ENCODE peak calls at places on chromosomes 11 and 22, in seven cellular contexts. One of them, this sample, is unnamed.
A peak's percentile ranks its signal among the peaks of the same experiment; 100 is the strongest.

GRCh38 chr11:79174045-79175008 is 266.5 kb downstream of the TENM4 start:
- DNase-seq in H1: peak; percentile 50
- DNase-seq in heart left ventricle: no peak
- DNase-seq in suprapubic skin: no peak
- DNase-seq in upper lobe of left lung: no peak
- DNase-seq in HCT116: no peak
- DNase-seq in A549: no peak
- DNase-seq in this sample: no peak

GRCh38 chr22:37896181-37896592 is 9.9 kb upstream of the MICALL1 start:
- DNase-seq in H1: no peak
- DNase-seq in heart left ventricle: no peak
- DNase-seq in suprapubic skin: no peak
- DNase-seq in upper lobe of left lung: no peak
- DNase-seq in HCT116: no peak
- DNase-seq in A549: no peak
- DNase-seq in this sample: no peak

GRCh38 chr11:96309001-96309642 is 33.9 kb downstream of the MAML2 start:
- DNase-seq in H1: no peak
- DNase-seq in heart left ventricle: no peak
- DNase-seq in suprapubic skin: no peak
- DNase-seq in upper lobe of left lung: no peak
- DNase-seq in HCT116: no peak
- DNase-seq in A549: no peak
- DNase-seq in this sample: no peak

GRCh38 chr11:32316846-32317525 is 118.4 kb downstream of the WT1 start:
- DNase-seq in H1: no peak
- DNase-seq in heart left ventricle: no peak
- DNase-seq in suprapubic skin: no peak
- DNase-seq in upper lobe of left lung: no peak
- DNase-seq in HCT116: no peak
- DNase-seq in A549: no peak
- DNase-seq in this sample: no peak

GRCh38 chr11:17724020-17724908 is 4.9 kb downstream of the MYOD1 start:
- DNase-seq in H1: no peak
- DNase-seq in heart left ventricle: no peak
- DNase-seq in suprapubic skin: no peak
- DNase-seq in upper lobe of left lung: no peak
- DNase-seq in HCT116: no peak
- DNase-seq in A549: no peak
- DNase-seq in this sample: no peak

GRCh38 chr11:12430912-12431311 is 53.5 kb downstream of the PARVA start:
- DNase-seq in H1: no peak
- DNase-seq in heart left ventricle: peak; percentile 51
- DNase-seq in suprapubic skin: peak; percentile 78
- DNase-seq in upper lobe of left lung: no peak
- DNase-seq in HCT116: no peak
- DNase-seq in A549: peak; percentile 29
- DNase-seq in this sample: no peak

GRCh38 chr11:68960299-68961071 is 20.3 kb downstream of the MRGPRD start:
- DNase-seq in H1: no peak
- DNase-seq in heart left ventricle: no peak
- DNase-seq in suprapubic skin: no peak
- DNase-seq in upper lobe of left lung: peak; percentile 69
- DNase-seq in HCT116: no peak
- DNase-seq in A549: no peak
- DNase-seq in this sample: no peak

GRCh38 chr11:16881074-16881709 is 133.0 kb downstream of the PLEKHA7 start:
- DNase-seq in H1: no peak
- DNase-seq in heart left ventricle: peak; percentile 67
- DNase-seq in suprapubic skin: no peak
- DNase-seq in upper lobe of left lung: no peak
- DNase-seq in HCT116: no peak
- DNase-seq in A549: no peak
- DNase-seq in this sample: no peak

GRCh38 chr11:95360382-95360781 is 129.4 kb upstream of the SESN3 start:
- DNase-seq in H1: no peak
- DNase-seq in heart left ventricle: no peak
- DNase-seq in suprapubic skin: no peak
- DNase-seq in upper lobe of left lung: no peak
- DNase-seq in HCT116: no peak
- DNase-seq in A549: no peak
- DNase-seq in this sample: no peak

GRCh38 chr11:116853461-116854073 is 16.1 kb upstream of the APOA1 start:
- DNase-seq in H1: no peak
- DNase-seq in heart left ventricle: no peak
- DNase-seq in suprapubic skin: no peak
- DNase-seq in upper lobe of left lung: no peak
- DNase-seq in HCT116: peak; percentile 34
- DNase-seq in A549: no peak
- DNase-seq in this sample: no peak

GRCh38 chr22:17337639-17338038 is 31.6 kb upstream of the CECR2 start:
- DNase-seq in H1: no peak
- DNase-seq in heart left ventricle: no peak
- DNase-seq in suprapubic skin: no peak
- DNase-seq in upper lobe of left lung: no peak
- DNase-seq in HCT116: no peak
- DNase-seq in A549: no peak
- DNase-seq in this sample: no peak

GRCh38 chr11:61760946-61761345 is 8.5 kb downstream of the MYRF start:
- DNase-seq in H1: no peak
- DNase-seq in heart left ventricle: no peak
- DNase-seq in suprapubic skin: no peak
- DNase-seq in upper lobe of left lung: peak; percentile 52
- DNase-seq in HCT116: no peak
- DNase-seq in A549: no peak
- DNase-seq in this sample: no peak
- H3K27ac ChIP-seq in H1: no peak overlapping the region
- H3K27ac ChIP-seq in heart left ventricle: no peak overlapping the region
- H3K27ac ChIP-seq in suprapubic skin: no peak overlapping the region
- H3K27ac ChIP-seq in upper lobe of left lung: no peak overlapping the region
- H3K27ac ChIP-seq in HCT116: no peak overlapping the region
- H3K27ac ChIP-seq in A549: peak overlapping the region; percentile 26
- H3K27ac ChIP-seq in this sample: no peak overlapping the region

DNA sequence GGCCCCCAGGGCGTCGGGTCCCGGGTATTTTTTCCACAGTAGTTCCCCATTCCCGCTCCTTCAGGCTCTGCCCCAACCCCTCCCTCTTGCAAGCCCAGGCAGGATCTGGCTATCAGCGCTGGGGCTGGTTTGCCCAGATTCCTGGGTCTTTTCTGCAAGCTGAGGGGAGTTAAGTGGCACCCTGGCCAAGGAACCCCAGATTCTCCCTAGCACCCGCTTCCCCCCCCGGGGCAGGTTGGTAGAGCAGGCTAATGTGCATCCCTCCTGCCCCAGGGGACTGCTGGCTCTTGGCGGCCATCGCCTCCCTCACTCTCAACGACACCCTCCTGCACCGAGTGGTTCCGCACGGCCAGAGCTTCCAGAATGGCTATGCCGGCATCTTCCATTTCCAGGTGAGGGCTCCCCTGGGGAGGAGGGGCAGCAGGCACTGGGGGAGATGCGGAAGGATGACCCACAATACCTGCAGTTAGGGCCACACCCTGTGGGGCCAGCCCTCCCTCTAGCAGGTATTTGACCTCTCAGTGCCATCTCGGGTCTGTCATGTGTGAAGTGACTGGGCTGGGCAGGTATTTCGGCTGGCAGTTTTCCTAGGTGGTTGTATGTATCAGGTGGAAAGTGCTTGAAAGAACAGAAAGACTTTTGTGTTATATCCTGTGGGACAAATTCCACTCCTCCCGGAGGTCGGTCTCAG is 1.6 kb downstream of the CAPN1 start:
- DNase-seq in H1: no peak
- DNase-seq in heart left ventricle: no peak
- DNase-seq in suprapubic skin: no peak
- DNase-seq in upper lobe of left lung: no peak
- DNase-seq in HCT116: peak; percentile 37
- DNase-seq in A549: no peak
- DNase-seq in this sample: no peak
- TF ChIP-seq POLR2A in H1: no peak
- TF ChIP-seq POLR2A in heart left ventricle: no peak
- TF ChIP-seq POLR2A in suprapubic skin: no peak
- TF ChIP-seq POLR2A in upper lobe of left lung: no peak
- TF ChIP-seq POLR2A in HCT116: no peak
- TF ChIP-seq POLR2A in A549: no peak
- TF ChIP-seq POLR2A in this sample: no peak

DNA sequence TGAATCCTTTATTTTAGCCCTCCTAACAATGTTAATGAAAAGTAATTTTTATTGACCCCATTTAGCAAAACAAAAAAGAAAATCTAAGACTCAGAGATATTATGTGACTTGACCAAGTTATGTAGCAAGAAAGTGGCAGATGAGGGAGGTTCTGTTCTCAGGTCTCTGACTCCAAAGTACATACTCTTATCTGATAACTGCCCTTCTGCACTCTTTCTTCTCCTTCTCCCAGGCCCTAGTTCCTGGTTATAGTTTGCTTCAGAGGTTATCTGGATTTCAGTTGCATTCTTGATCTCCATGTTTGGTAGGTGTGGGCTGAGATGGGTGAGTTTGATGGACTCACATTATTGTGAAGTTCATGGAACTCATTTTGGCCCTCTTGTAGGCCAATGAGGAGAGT is 4.5 kb downstream of the OR9Q2 start:
- DNase-seq in H1: no peak
- DNase-seq in heart left ventricle: no peak
- DNase-seq in suprapubic skin: no peak
- DNase-seq in upper lobe of left lung: no peak
- DNase-seq in HCT116: no peak
- DNase-seq in A549: no peak
- DNase-seq in this sample: no peak
- H3K27ac ChIP-seq in H1: no peak overlapping the region
- H3K27ac ChIP-seq in heart left ventricle: no peak overlapping the region
- H3K27ac ChIP-seq in suprapubic skin: no peak overlapping the region
- H3K27ac ChIP-seq in upper lobe of left lung: no peak overlapping the region
- H3K27ac ChIP-seq in HCT116: no peak overlapping the region
- H3K27ac ChIP-seq in A549: no peak overlapping the region
- H3K27ac ChIP-seq in this sample: no peak overlapping the region

GRCh38 chr11:85949798-85950197 is 94.6 kb downstream of the CCDC83 start:
- DNase-seq in H1: no peak
- DNase-seq in heart left ventricle: no peak
- DNase-seq in suprapubic skin: no peak
- DNase-seq in upper lobe of left lung: no peak
- DNase-seq in HCT116: no peak
- DNase-seq in A549: no peak
- DNase-seq in this sample: no peak

GRCh38 chr11:85953491-85954143 is 98.4 kb downstream of the CCDC83 start:
- DNase-seq in H1: no peak
- DNase-seq in heart left ventricle: no peak
- DNase-seq in suprapubic skin: no peak
- DNase-seq in upper lobe of left lung: no peak
- DNase-seq in HCT116: no peak
- DNase-seq in A549: no peak
- DNase-seq in this sample: no peak

GRCh38 chr11:85950317-85951048 is 95.3 kb downstream of the CCDC83 start:
- DNase-seq in H1: no peak
- DNase-seq in heart left ventricle: no peak
- DNase-seq in suprapubic skin: no peak
- DNase-seq in upper lobe of left lung: no peak
- DNase-seq in HCT116: no peak
- DNase-seq in A549: no peak
- DNase-seq in this sample: no peak

GRCh38 chr11:85951049-85951405 is 95.8 kb downstream of the CCDC83 start:
- DNase-seq in H1: no peak
- DNase-seq in heart left ventricle: no peak
- DNase-seq in suprapubic skin: no peak
- DNase-seq in upper lobe of left lung: no peak
- DNase-seq in HCT116: no peak
- DNase-seq in A549: no peak
- DNase-seq in this sample: no peak

GRCh38 chr11:85951428-85952107 is 96.4 kb downstream of the CCDC83 start:
- DNase-seq in H1: no peak
- DNase-seq in heart left ventricle: no peak
- DNase-seq in suprapubic skin: no peak
- DNase-seq in upper lobe of left lung: no peak
- DNase-seq in HCT116: no peak
- DNase-seq in A549: no peak
- DNase-seq in this sample: no peak
- TF ChIP-seq POLR2A in H1: no peak
- TF ChIP-seq POLR2A in heart left ventricle: no peak
- TF ChIP-seq POLR2A in suprapubic skin: no peak
- TF ChIP-seq POLR2A in upper lobe of left lung: no peak
- TF ChIP-seq POLR2A in HCT116: no peak
- TF ChIP-seq POLR2A in A549: no peak
- TF ChIP-seq POLR2A in this sample: no peak

DNA sequence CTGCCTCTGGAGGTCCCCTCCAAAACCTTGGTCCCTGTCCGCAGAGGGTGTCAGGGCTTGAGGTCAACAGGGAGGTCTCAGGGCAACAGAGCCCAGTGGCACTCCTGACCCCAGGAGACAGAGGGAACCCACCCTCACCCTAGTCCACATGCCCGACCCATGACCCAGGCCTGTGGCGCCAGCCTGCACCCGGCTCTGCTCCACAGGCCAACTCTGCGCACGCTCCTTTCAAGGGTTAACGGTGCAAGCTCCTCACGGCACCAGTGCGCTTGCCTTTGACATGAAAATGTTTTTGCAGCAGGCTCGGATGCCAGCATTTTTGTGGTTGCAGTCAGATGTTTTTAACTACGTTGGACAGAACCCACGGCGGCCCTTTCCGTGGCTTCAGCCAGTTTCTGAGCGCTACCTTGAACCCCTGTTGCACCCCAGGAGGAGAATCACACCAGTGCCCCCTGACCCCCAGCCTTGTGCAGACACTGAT is 68.6 kb downstream of the CDKN1C start:
- DNase-seq in H1: no peak
- DNase-seq in heart left ventricle: no peak
- DNase-seq in suprapubic skin: no peak
- DNase-seq in upper lobe of left lung: peak; percentile 49
- DNase-seq in HCT116: no peak
- DNase-seq in A549: no peak
- DNase-seq in this sample: no peak
- H3K27ac ChIP-seq in H1: no peak overlapping the region
- H3K27ac ChIP-seq in heart left ventricle: no peak overlapping the region
- H3K27ac ChIP-seq in suprapubic skin: no peak overlapping the region
- H3K27ac ChIP-seq in upper lobe of left lung: no peak overlapping the region
- H3K27ac ChIP-seq in HCT116: no peak overlapping the region
- H3K27ac ChIP-seq in A549: no peak overlapping the region
- H3K27ac ChIP-seq in this sample: peak overlapping the region; percentile 59

DNA sequence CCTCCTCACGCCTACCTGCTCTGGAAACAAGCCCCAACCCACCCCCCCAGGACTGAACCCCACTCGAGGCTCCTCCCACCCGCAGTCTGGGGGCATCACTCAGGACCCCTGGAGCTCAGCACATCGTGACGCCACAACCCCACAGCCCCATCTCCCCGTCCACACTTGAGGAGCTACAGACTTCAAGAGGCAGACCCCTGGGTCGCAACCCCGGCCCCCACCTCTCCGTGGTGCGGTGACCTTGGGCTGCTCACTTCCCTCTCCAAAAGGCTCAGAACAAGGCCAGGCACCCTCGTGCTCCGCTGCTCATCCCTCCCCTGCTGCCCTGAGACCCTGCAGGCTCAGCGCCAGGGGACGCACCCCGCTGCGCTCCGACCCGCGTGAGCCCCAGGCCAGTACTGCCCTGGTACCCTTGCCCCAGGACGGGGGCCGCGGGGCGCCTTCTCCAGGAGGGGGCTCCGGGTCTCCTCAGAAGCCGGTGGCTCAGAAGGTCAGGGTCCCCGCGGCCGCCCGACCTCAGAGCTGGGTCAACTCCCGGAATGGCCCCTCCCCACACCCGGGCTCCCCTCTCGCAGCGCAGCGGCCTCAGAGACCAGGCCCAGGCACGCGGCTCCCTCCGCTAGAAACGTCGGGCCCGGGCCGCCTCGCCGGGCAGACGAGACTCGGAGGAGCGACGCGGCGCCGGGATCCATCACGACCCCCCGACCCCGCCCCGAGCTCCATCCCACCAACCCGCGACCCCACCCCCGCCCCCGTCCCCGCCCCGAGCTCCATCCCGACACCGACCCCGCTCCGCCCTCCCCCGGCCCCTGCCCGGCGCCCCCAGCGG is 614 bp downstream of the GATD1 start:
- DNase-seq in H1: no peak
- DNase-seq in heart left ventricle: peak; percentile 32
- DNase-seq in suprapubic skin: peak; percentile 74
- DNase-seq in upper lobe of left lung: peak; percentile 88
- DNase-seq in HCT116: no peak
- DNase-seq in A549: no peak
- DNase-seq in this sample: no peak
- TF ChIP-seq POLR2A in H1: no peak
- TF ChIP-seq POLR2A in heart left ventricle: no peak
- TF ChIP-seq POLR2A in suprapubic skin: no peak
- TF ChIP-seq POLR2A in upper lobe of left lung: no peak
- TF ChIP-seq POLR2A in HCT116: no peak
- TF ChIP-seq POLR2A in A549: no peak
- TF ChIP-seq POLR2A in this sample: no peak

This sample was measured in esophagus squamous epithelium.